ENCODE peak calls at places on chromosomes 5 and 9, in eight cellular contexts. H is HepG2, V is stomach, S is GM23338, X is Panc1, R is sigmoid colon, D is vagina, B is spleen. T is an unnamed sample. For H3K4me1, the result is how much of the 10 kb centered on the place peaks cover.

GRCh38 chr5:53151713-53152458 is 42.3 kb upstream of the MOCS2 start:
- DNase-seq in R (no peak), V (peak), X (no peak), D (no peak), H (no peak), B (no peak), S (no peak), T (no peak)

GRCh38 chr5:171493646-171494393 is 74.4 kb downstream of the FGF18 start:
- DNase-seq in V (no peak), S (no peak), H (no peak), R (no peak), B (no peak), D (no peak), X (no peak), T (no peak)

GRCh38 chr9:89603629-89604462 is 966 bp upstream of the GADD45G start:
- DNase-seq in D (no peak), V (peak), R (peak), S (peak), B (peak), H (peak), X (no peak), T (no peak)

GRCh38 chr5:62082370-62082778 is 223.6 kb upstream of the KIF2A start:
- DNase-seq in R (no peak), H (no peak), D (no peak), X (peak), B (no peak), V (no peak), S (no peak), T (no peak)

GRCh38 chr5:132655821-132656773 is 1.9 kb upstream of the IL13 start:
- DNase-seq in D (peak), H (no peak), B (no peak), R (no peak), X (no peak), S (peak), V (peak), T (peak)

GRCh38 chr9:129964901-129965734 is 77.9 kb downstream of the FNBP1 start:
- DNase-seq in S (peak), V (no peak), B (no peak), R (peak), D (no peak), H (no peak), X (no peak), T (no peak)

GRCh38 chr9:33263131-33263935 is 1.2 kb downstream of the BAG1 start:
- DNase-seq in R (no peak), D (no peak), V (no peak), H (peak), X (no peak), B (peak), S (peak), T (no peak)

GRCh38 chr9:6414291-6414690 is 1.3 kb downstream of the UHRF2 start:
- DNase-seq in D (no peak), B (no peak), R (no peak), V (no peak), S (no peak), H (no peak), X (no peak), T (no peak)

GRCh38 chr5:14465086-14465485 is 116.5 kb upstream of the OTULINL start:
- DNase-seq in R (no peak), S (no peak), X (no peak), H (no peak), D (no peak), B (no peak), V (no peak), T (no peak)

GRCh38 chr5:19855453-19855852 is 132.5 kb downstream of the CDH18 start:
- DNase-seq in R (no peak), B (no peak), H (no peak), S (no peak), D (no peak), X (no peak), V (no peak), T (no peak)

GRCh38 chr5:42993516-42994284 is 46.4 kb downstream of the ANXA2R start:
- DNase-seq in X (no peak), B (peak), H (no peak), S (no peak), D (no peak), R (no peak), V (no peak), T (no peak)

GRCh38 chr9:72585737-72586136 is 64.3 kb downstream of the TMC1 start:
- DNase-seq in V (no peak), B (no peak), R (no peak), D (no peak), H (no peak), S (no peak), X (no peak), T (no peak)

GRCh38 chr5:54774281-54775171 is 210.9 kb downstream of the ESM1 start:
- DNase-seq in H (no peak), R (peak), B (peak), X (no peak), V (peak), D (no peak), S (peak), T (peak)

GRCh38 chr9:36008774-36009300 is 27.9 kb upstream of the RECK start:
- DNase-seq in B (no peak), H (peak), S (peak), D (no peak), X (peak), R (peak), V (peak), T (no peak)

GRCh38 chr5:11346336-11346735 is 557.9 kb downstream of the CTNND2 start:
- DNase-seq in S (peak), V (no peak), D (no peak), R (no peak), X (no peak), H (no peak), B (no peak), T (no peak)

GRCh38 chr9:70362952-70363351 is 51.5 kb downstream of the KLF9 start:
- DNase-seq in S (no peak), B (peak), V (no peak), D (no peak), R (no peak), X (no peak), H (no peak), T (no peak)

GRCh38 chr5:171845857-171846785 is 60.5 kb downstream of the SMIM23 start:
- DNase-seq in X (no peak), D (no peak), S (no peak), H (no peak), V (no peak), R (no peak), B (no peak), T (no peak)

GRCh38 chr9:114454652-114455051 is 50.6 kb downstream of the WHRN start:
- DNase-seq in B (no peak), X (no peak), H (peak), V (no peak), R (no peak), D (no peak), S (no peak), T (no peak)

GRCh38 chr5:44842491-44843282 is 33.9 kb downstream of the MRPS30 start:
- DNase-seq in X (no peak), B (no peak), S (no peak), V (no peak), H (no peak), D (no peak), R (no peak), T (no peak)

GRCh38 chr9:113886933-113887332 is 10.8 kb downstream of the ZNF618 start:
- DNase-seq in V (no peak), R (no peak), X (no peak), B (no peak), D (no peak), S (no peak), H (no peak), T (peak)

GRCh38 chr5:98104454-98105188 is 668.8 kb upstream of the RGMB start:
- DNase-seq in R (no peak), X (no peak), H (no peak), S (no peak), V (no peak), B (no peak), D (no peak), T (no peak)
- H3K4me1 ChIP-seq in R (under half), X (under half), H (under half), S (under half), V (under half), B (under half), D (under half), T (under half)

GRCh38 chr5:179801304-179802206 is 5.1 kb downstream of the MGAT4B start:
- DNase-seq in B (peak), S (peak), X (no peak), H (peak), R (peak), V (peak), D (no peak), T (no peak)

GRCh38 chr5:179802207-179802883 is 4.3 kb downstream of the MGAT4B start:
- DNase-seq in S (no peak), H (no peak), R (peak), D (no peak), V (no peak), B (peak), X (no peak), T (no peak)

GRCh38 chr5:179804599-179804947 is 2.1 kb downstream of the MGAT4B start:
- DNase-seq in S (no peak), H (no peak), X (no peak), V (no peak), R (no peak), B (peak), D (no peak), T (no peak)

GRCh38 chr5:179803651-179804598 is 2.7 kb downstream of the MGAT4B start:
- DNase-seq in X (no peak), B (peak), R (peak), D (peak), V (no peak), S (no peak), H (peak), T (no peak)

GRCh38 chr5:179802950-179803562 is 3.6 kb downstream of the MGAT4B start:
- DNase-seq in D (no peak), R (peak), B (peak), S (peak), H (no peak), X (no peak), V (no peak), T (no peak)
- TF ChIP-seq POLR2AphosphoS5 in D (no peak), R (no peak), B (no peak), S (no peak), H (no peak), X (peak), V (no peak), T (no peak)

GRCh38 chr5:91177085-91177484 is 206.0 kb downstream of the ARRDC3 start:
- DNase-seq in S (no peak), V (no peak), D (no peak), X (no peak), R (no peak), B (no peak), H (no peak), T (no peak)

GRCh38 chr5:91176288-91177016 is 206.7 kb downstream of the ARRDC3 start:
- DNase-seq in S (no peak), D (no peak), V (no peak), B (no peak), X (no peak), H (no peak), R (no peak), T (no peak)

GRCh38 chr5:91171322-91171721 is 211.8 kb downstream of the ARRDC3 start:
- DNase-seq in D (no peak), X (no peak), S (peak), H (no peak), B (no peak), R (no peak), V (no peak), T (no peak)

GRCh38 chr5:91175708-91176107 is 207.4 kb downstream of the ARRDC3 start:
- DNase-seq in V (no peak), D (no peak), H (no peak), X (no peak), S (no peak), R (no peak), B (no peak), T (no peak)

DNA sequence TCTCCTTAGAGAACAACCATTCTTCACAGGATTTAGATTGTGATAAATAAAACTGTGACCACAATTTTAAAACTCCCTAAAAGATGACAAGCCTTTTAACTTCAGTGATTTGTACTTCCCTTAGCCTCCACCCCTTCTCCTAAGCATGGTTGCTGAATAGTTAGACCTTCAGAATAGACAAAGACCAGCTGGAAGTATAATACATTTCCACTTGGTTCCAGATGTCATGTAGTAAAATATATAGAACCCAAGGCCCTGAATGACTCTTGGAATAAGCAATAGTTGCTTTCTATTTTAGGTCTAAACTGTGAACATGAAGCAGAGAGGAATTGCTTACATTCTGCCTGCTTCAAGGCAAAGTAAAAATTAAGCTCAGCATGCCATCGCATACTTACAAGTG is 208.7 kb downstream of the ARRDC3 start:
- DNase-seq in H (no peak), S (no peak), R (no peak), X (no peak), B (no peak), D (no peak), V (no peak), T (no peak)
- H3K4me1 ChIP-seq in H (under half), S (under half), R (under half), X (under half), B (under half), D (under half), V (under half), T (under half)

DNA sequence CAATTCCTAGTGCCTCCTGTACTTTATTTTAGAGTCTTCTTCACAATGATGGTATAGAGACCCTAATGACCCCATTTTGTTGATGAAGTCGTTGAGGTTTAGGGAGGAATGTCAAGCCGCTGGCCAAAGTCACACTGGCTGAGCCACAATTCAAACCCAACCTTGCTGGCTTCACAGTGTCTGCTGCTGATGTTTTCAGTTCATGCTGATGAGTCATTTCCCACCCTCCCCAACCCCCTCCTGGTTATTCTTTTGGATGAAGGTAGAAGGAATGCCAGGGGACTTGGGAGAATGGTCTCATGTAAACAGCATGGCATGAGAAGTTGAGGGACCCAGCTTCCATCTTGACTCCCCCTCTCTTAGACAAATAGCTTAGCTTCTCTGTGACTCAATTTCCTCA is 68.6 kb downstream of the TMEM252 start:
- DNase-seq in H (no peak), B (no peak), R (no peak), V (no peak), X (no peak), D (no peak), S (no peak), T (no peak)
- TF ChIP-seq POLR2AphosphoS5 in H (no peak), B (no peak), R (no peak), V (no peak), X (no peak), D (no peak), S (no peak), T (no peak)

GRCh38 chr9:97982719-97983523 is at the start of gene ANP32B:
- DNase-seq in V (peak), R (peak), H (peak), D (no peak), S (peak), X (peak), B (peak), T (peak)
- H3K4me1 ChIP-seq in V (under half), R (under half), H (half or more), D (half or more), S (under half), X (under half), B (under half), T (under half)

DNA sequence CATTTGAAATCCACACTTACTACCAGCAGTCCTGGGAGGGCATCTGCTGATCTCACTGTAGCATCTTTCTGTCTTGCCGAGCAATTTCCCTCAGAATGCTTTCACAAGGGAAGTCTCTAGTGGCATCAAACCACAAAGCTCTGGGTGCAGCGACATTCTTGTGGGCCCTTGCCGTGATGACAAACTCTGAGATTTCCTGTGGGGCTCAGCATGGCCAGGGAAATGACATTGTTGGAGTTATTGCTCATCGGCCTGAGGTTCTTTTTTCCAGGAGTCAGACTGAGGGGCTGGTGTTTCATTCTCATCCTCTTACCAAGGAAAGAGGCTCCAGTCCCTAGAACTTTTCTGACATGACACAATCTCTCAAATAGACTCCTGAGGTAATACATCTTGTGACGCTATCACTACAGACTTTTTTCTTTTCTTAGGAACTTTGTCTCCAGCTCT is 51.4 kb downstream of the PFDN1 start:
- DNase-seq in X (peak), V (no peak), S (no peak), B (no peak), R (no peak), H (no peak), D (no peak), T (no peak)
- TF ChIP-seq POLR2AphosphoS5 in X (no peak), V (peak), S (no peak), B (no peak), R (peak), H (no peak), D (no peak), T (no peak)

GRCh38 chr9:107735821-107736220 is 246.3 kb upstream of the KLF4 start:
- DNase-seq in S (no peak), V (no peak), X (no peak), H (no peak), D (no peak), B (no peak), R (no peak), T (no peak)
- H3K4me1 ChIP-seq in S (under half), V (under half), X (under half), H (under half), D (half or more), B (under half), R (half or more), T (half or more)

DNA sequence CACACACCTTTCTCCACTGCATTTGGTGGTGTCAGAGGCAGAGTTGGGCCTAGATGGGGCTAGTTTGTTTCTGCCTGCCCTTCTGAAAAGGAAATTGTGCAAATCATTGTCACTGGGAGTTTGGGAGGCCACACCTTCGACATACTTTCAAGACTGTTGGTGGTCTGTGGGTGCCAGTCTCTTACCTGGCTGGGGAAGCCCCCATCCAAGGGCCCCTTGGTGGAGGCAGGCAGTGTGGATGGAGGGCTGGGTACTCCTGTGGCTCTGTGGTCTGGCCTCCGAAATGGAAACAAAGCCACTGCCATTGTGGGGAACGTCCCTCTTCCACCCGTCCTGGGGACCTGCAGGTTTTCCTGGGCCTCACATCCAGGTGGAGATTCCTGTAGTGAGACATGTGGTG is 10.9 kb upstream of the PHYHD1 start:
- DNase-seq in B (no peak), H (no peak), V (no peak), R (no peak), D (no peak), S (no peak), X (no peak), T (no peak)
- TF ChIP-seq POLR2AphosphoS5 in B (no peak), H (no peak), V (no peak), R (no peak), D (no peak), S (no peak), X (no peak), T (no peak)